ENCODE peak calls at places on chromosomes 12 and 14, in five cellular contexts. I is A172; E is astrocyte of the spinal cord; S is activated CD8-positive, alpha-beta T cell treated with anti-CD3 and anti-CD28 coated beads for 36 hours; Q is left colon. X is an unnamed sample.

GRCh38 chr14:95261616-95262510 is 57.8 kb downstream of the CLMN start:
- DNase-seq in I (no peak), E (no peak), S (no peak), Q (no peak), X (no peak)

GRCh38 chr12:3529281-3529680 is 38.3 kb downstream of the PRMT8 start:
- DNase-seq in I (no peak), E (no peak), S (no peak), Q (no peak), X (no peak)

GRCh38 chr12:23464241-23464812 is 485.1 kb downstream of the SOX5 start:
- DNase-seq in I (no peak), E (no peak), S (no peak), Q (no peak), X (no peak)

GRCh38 chr14:51609987-51610283 is 41.8 kb upstream of the FRMD6 start:
- DNase-seq in I (no peak), E (peak; percentile 53), S (no peak), Q (peak; percentile 30), X (peak; percentile 86)

GRCh38 chr14:83085725-83086124 is 1552.1 kb upstream of the SEL1L start:
- DNase-seq in I (no peak), E (no peak), S (no peak), Q (no peak), X (no peak)

GRCh38 chr12:12979731-12980259 is 20.3 kb downstream of the HEBP1 start:
- DNase-seq in I (peak; percentile 67), E (peak; percentile 96), S (no peak), Q (no peak), X (peak; percentile 97)

GRCh38 chr14:28783593-28784143 is 17.1 kb downstream of the FOXG1 start:
- DNase-seq in I (no peak), E (no peak), S (no peak), Q (no peak), X (no peak)

GRCh38 chr12:52221912-52222457 is 11.1 kb upstream of the KRT7 start:
- DNase-seq in I (peak; percentile 88), E (no peak), S (peak; percentile 92), Q (peak; percentile 62), X (peak; percentile 48)

GRCh38 chr14:80275208-80275850 is 64.0 kb upstream of the DIO2 start:
- DNase-seq in I (peak; percentile 30), E (peak; percentile 5), S (no peak), Q (no peak), X (peak; percentile 53)

GRCh38 chr12:99131761-99132199 is 486.7 kb downstream of the APAF1 start:
- DNase-seq in I (peak; percentile 64), E (peak; percentile 83), S (no peak), Q (peak; percentile 23), X (peak; percentile 36)

GRCh38 chr14:100893760-100894159 is 9.8 kb downstream of the RTL1 start:
- DNase-seq in I (no peak), E (no peak), S (no peak), Q (peak; percentile 5), X (no peak)

GRCh38 chr14:50344116-50344775 is 32.1 kb downstream of the DMAC2L start:
- DNase-seq in I (peak; percentile 45), E (no peak), S (peak; percentile 91), Q (no peak), X (no peak)

GRCh38 chr14:69378274-69378673 is 19.8 kb downstream of the ERH start:
- DNase-seq in I (no peak), E (no peak), S (no peak), Q (no peak), X (no peak)

GRCh38 chr12:131276501-131277185 is 322.9 kb downstream of the ADGRD1 start:
- DNase-seq in I (no peak), E (no peak), S (no peak), Q (no peak), X (no peak)

GRCh38 chr12:130768120-130768519 is 52.0 kb upstream of the RIMBP2 start:
- DNase-seq in I (no peak), E (no peak), S (peak; percentile 14), Q (no peak), X (no peak)

GRCh38 chr12:104695453-104696148 is 238.9 kb downstream of the CHST11 start:
- DNase-seq in I (peak; percentile 65), E (peak; percentile 98), S (peak; percentile 95), Q (no peak), X (peak; percentile 96)

GRCh38 chr12:111842556-111843396 is 748 bp downstream of the MAPKAPK5 start:
- DNase-seq in I (no peak), E (peak; percentile 12), S (peak; percentile 46), Q (peak; percentile 72), X (peak; percentile 24)

GRCh38 chr12:85440273-85440672 is 160.3 kb downstream of the ALX1 start:
- DNase-seq in I (no peak), E (no peak), S (no peak), Q (no peak), X (no peak)

GRCh38 chr12:121110211-121110940 is 22.3 kb upstream of the P2RX7 start:
- DNase-seq in I (peak; percentile 64), E (peak; percentile 59), S (peak; percentile 82), Q (peak; percentile 49), X (peak; percentile 78)

GRCh38 chr12:84276215-84276614 is 636.4 kb downstream of the SLC6A15 start:
- DNase-seq in I (no peak), E (no peak), S (no peak), Q (no peak), X (peak; percentile 2)

GRCh38 chr14:91870001-91870400 is 2.7 kb upstream of the TC2N start:
- DNase-seq in I (peak; percentile 36), E (no peak), S (peak; percentile 72), Q (no peak), X (no peak)

GRCh38 chr12:11827096-11827841 is 177.8 kb downstream of the ETV6 start:
- DNase-seq in I (no peak), E (no peak), S (no peak), Q (no peak), X (peak; percentile 54)

GRCh38 chr12:118103231-118103600 is 595 bp downstream of the VSIG10 start:
- DNase-seq in I (no peak), E (peak; percentile 30), S (peak; percentile 17), Q (peak; percentile 43), X (peak; percentile 23)

GRCh38 chr14:68547305-68548193 is 245.3 kb downstream of the ZFP36L1 start:
- DNase-seq in I (peak; percentile 88), E (peak; percentile 82), S (no peak), Q (peak; percentile 79), X (peak; percentile 73)

GRCh38 chr14:50954811-50955372 is 10.6 kb upstream of the PYGL start:
- DNase-seq in I (peak; percentile 50), E (peak; percentile 75), S (no peak), Q (no peak), X (peak; percentile 86)

GRCh38 chr14:54471641-54472040 is 17.1 kb downstream of the GMFB start:
- DNase-seq in I (no peak), E (no peak), S (no peak), Q (no peak), X (no peak)

GRCh38 chr12:16281157-16281556 is 3.7 kb upstream of the SLC15A5 start:
- DNase-seq in I (no peak), E (no peak), S (no peak), Q (no peak), X (peak; percentile 9)

X was measured in choroid plexus epithelial cell.